ENCODE peak calls at places on chromosome 18, in eight cellular contexts. One of them, this sample, is unnamed.

GRCh38 chr18:21489119-21489750 is 111.3 kb downstream of the ESCO1 start:
- DNase-seq in right atrium auricular region: no peak
- DNase-seq in cardiac fibroblast: peak; percentile 77
- DNase-seq in tibial nerve: peak; percentile 18
- DNase-seq in IMR-90: peak; percentile 66
- DNase-seq in psoas muscle: no peak
- DNase-seq in A549: peak; percentile 36
- DNase-seq in bronchial epithelial cell: peak; percentile 56
- DNase-seq in this sample: no peak

GRCh38 chr18:3012306-3012919 is 531 bp downstream of the LPIN2 start:
- DNase-seq in right atrium auricular region: no peak
- DNase-seq in cardiac fibroblast: peak; percentile 32
- DNase-seq in tibial nerve: peak; percentile 29
- DNase-seq in IMR-90: peak; percentile 20
- DNase-seq in psoas muscle: peak; percentile 50
- DNase-seq in A549: no peak
- DNase-seq in bronchial epithelial cell: no peak
- DNase-seq in this sample: peak; percentile 81

GRCh38 chr18:24837065-24837464 is 376.6 kb downstream of the HRH4 start:
- DNase-seq in right atrium auricular region: no peak
- DNase-seq in cardiac fibroblast: no peak
- DNase-seq in tibial nerve: no peak
- DNase-seq in IMR-90: peak; percentile 98
- DNase-seq in psoas muscle: no peak
- DNase-seq in A549: no peak
- DNase-seq in bronchial epithelial cell: peak; percentile 4
- DNase-seq in this sample: no peak

GRCh38 chr18:61765097-61765496 is 127.7 kb downstream of the RNF152 start:
- DNase-seq in right atrium auricular region: no peak
- DNase-seq in cardiac fibroblast: peak; percentile 63
- DNase-seq in tibial nerve: no peak
- DNase-seq in IMR-90: peak; percentile 81
- DNase-seq in psoas muscle: no peak
- DNase-seq in A549: no peak
- DNase-seq in bronchial epithelial cell: peak; percentile 80
- DNase-seq in this sample: no peak

GRCh38 chr18:64720781-64721464 is 572.0 kb upstream of the LINC00305 start:
- DNase-seq in right atrium auricular region: no peak
- DNase-seq in cardiac fibroblast: no peak
- DNase-seq in tibial nerve: no peak
- DNase-seq in IMR-90: no peak
- DNase-seq in psoas muscle: no peak
- DNase-seq in A549: no peak
- DNase-seq in bronchial epithelial cell: no peak
- DNase-seq in this sample: peak; percentile 12

GRCh38 chr18:3675446-3675845 is 225.5 kb downstream of the TGIF1 start:
- DNase-seq in right atrium auricular region: no peak
- DNase-seq in cardiac fibroblast: peak; percentile 33
- DNase-seq in tibial nerve: no peak
- DNase-seq in IMR-90: peak; percentile 43
- DNase-seq in psoas muscle: no peak
- DNase-seq in A549: peak; percentile 55
- DNase-seq in bronchial epithelial cell: peak; percentile 77
- DNase-seq in this sample: no peak

GRCh38 chr18:13276530-13277520 is 58.3 kb downstream of the LDLRAD4 start:
- DNase-seq in right atrium auricular region: no peak
- DNase-seq in cardiac fibroblast: no peak
- DNase-seq in tibial nerve: no peak
- DNase-seq in IMR-90: no peak
- DNase-seq in psoas muscle: no peak
- DNase-seq in A549: no peak
- DNase-seq in bronchial epithelial cell: no peak
- DNase-seq in this sample: no peak

GRCh38 chr18:36108601-36109000 is 20.5 kb downstream of the SLC39A6 start:
- DNase-seq in right atrium auricular region: no peak
- DNase-seq in cardiac fibroblast: no peak
- DNase-seq in tibial nerve: no peak
- DNase-seq in IMR-90: no peak
- DNase-seq in psoas muscle: no peak
- DNase-seq in A549: no peak
- DNase-seq in bronchial epithelial cell: peak; percentile 63
- DNase-seq in this sample: no peak

GRCh38 chr18:48541026-48541746 is 2.4 kb downstream of the CTIF start:
- DNase-seq in right atrium auricular region: peak; percentile 79
- DNase-seq in cardiac fibroblast: peak; percentile 77
- DNase-seq in tibial nerve: peak; percentile 61
- DNase-seq in IMR-90: peak; percentile 75
- DNase-seq in psoas muscle: peak; percentile 80
- DNase-seq in A549: peak; percentile 44
- DNase-seq in bronchial epithelial cell: peak; percentile 39
- DNase-seq in this sample: peak; percentile 94

GRCh38 chr18:13435596-13436333 is 217.2 kb downstream of the LDLRAD4 start:
- DNase-seq in right atrium auricular region: no peak
- DNase-seq in cardiac fibroblast: peak; percentile 34
- DNase-seq in tibial nerve: no peak
- DNase-seq in IMR-90: no peak
- DNase-seq in psoas muscle: peak; percentile 41
- DNase-seq in A549: peak; percentile 22
- DNase-seq in bronchial epithelial cell: no peak
- DNase-seq in this sample: no peak

GRCh38 chr18:69958422-69958821 is 10.7 kb upstream of the CD226 start:
- DNase-seq in right atrium auricular region: no peak
- DNase-seq in cardiac fibroblast: no peak
- DNase-seq in tibial nerve: no peak
- DNase-seq in IMR-90: no peak
- DNase-seq in psoas muscle: no peak
- DNase-seq in A549: no peak
- DNase-seq in bronchial epithelial cell: no peak
- DNase-seq in this sample: no peak
- H3K4me3 ChIP-seq in right atrium auricular region: no peak overlapping the region
- H3K4me3 ChIP-seq in cardiac fibroblast: no peak overlapping the region
- H3K4me3 ChIP-seq in tibial nerve: no peak overlapping the region
- H3K4me3 ChIP-seq in IMR-90: no peak overlapping the region
- H3K4me3 ChIP-seq in psoas muscle: no peak overlapping the region
- H3K4me3 ChIP-seq in A549: no peak overlapping the region
- H3K4me3 ChIP-seq in bronchial epithelial cell: no peak overlapping the region
- H3K4me3 ChIP-seq in this sample: no peak overlapping the region

GRCh38 chr18:46156838-46157237 is 52.7 kb downstream of the HAUS1 start:
- DNase-seq in right atrium auricular region: no peak
- DNase-seq in cardiac fibroblast: no peak
- DNase-seq in tibial nerve: no peak
- DNase-seq in IMR-90: no peak
- DNase-seq in psoas muscle: no peak
- DNase-seq in A549: no peak
- DNase-seq in bronchial epithelial cell: no peak
- DNase-seq in this sample: no peak

GRCh38 chr18:46156124-46156745 is 52.0 kb downstream of the HAUS1 start:
- DNase-seq in right atrium auricular region: no peak
- DNase-seq in cardiac fibroblast: no peak
- DNase-seq in tibial nerve: no peak
- DNase-seq in IMR-90: no peak
- DNase-seq in psoas muscle: no peak
- DNase-seq in A549: no peak
- DNase-seq in bronchial epithelial cell: no peak
- DNase-seq in this sample: no peak

GRCh38 chr18:46155652-46156051 is 51.5 kb downstream of the HAUS1 start:
- DNase-seq in right atrium auricular region: no peak
- DNase-seq in cardiac fibroblast: peak; percentile 92
- DNase-seq in tibial nerve: no peak
- DNase-seq in IMR-90: peak; percentile 90
- DNase-seq in psoas muscle: no peak
- DNase-seq in A549: no peak
- DNase-seq in bronchial epithelial cell: peak; percentile 93
- DNase-seq in this sample: no peak

GRCh38 chr18:46152436-46152807 is 48.2 kb downstream of the HAUS1 start:
- DNase-seq in right atrium auricular region: no peak
- DNase-seq in cardiac fibroblast: peak; percentile 76
- DNase-seq in tibial nerve: no peak
- DNase-seq in IMR-90: peak; percentile 83
- DNase-seq in psoas muscle: peak; percentile 84
- DNase-seq in A549: no peak
- DNase-seq in bronchial epithelial cell: peak; percentile 69
- DNase-seq in this sample: peak; percentile 81

DNA sequence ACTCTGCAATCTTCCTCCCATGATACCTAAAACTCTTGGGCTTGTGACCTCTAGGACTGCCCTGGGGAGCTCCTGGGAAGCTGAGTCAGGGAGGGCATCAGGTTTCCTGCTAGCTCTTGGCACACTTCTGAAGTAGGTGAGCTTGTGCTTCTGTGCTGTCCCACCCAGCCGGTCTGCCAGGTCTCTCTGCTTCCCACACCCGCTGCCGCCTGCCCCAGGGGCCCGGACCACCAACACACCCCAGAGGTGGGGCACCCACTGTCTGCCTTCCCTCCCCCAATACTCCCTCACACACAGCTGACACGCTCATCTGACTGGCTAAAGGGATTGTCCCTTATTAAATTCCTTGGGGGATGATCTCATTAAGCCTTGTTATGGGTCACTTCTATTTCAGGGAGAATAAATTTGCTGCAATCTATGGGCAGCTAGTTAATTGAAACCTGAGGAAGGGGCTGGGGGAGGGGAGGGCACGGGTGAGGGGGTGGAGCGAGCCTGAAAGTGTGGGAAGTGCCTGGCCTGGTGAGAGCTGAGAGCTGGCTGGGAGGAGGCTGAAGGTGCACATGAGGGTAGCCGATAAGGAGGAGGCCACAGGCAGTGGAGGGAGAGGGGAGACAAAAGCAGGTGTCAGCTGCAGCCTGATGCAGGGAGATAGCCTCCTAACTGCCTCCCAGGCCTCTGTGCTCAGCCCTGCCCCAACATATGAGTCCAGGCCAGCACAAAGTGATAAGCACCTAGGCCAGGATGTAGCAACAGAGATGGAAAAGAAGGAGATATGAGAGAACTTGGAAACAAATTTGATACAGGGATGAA is 48.8 kb downstream of the HAUS1 start:
- DNase-seq in right atrium auricular region: no peak
- DNase-seq in cardiac fibroblast: no peak
- DNase-seq in tibial nerve: no peak
- DNase-seq in IMR-90: no peak
- DNase-seq in psoas muscle: peak; percentile 57
- DNase-seq in A549: no peak
- DNase-seq in bronchial epithelial cell: peak; percentile 86
- DNase-seq in this sample: no peak
- H3K4me3 ChIP-seq in right atrium auricular region: no peak overlapping the region
- H3K4me3 ChIP-seq in cardiac fibroblast: no peak overlapping the region
- H3K4me3 ChIP-seq in tibial nerve: no peak overlapping the region
- H3K4me3 ChIP-seq in IMR-90: no peak overlapping the region
- H3K4me3 ChIP-seq in psoas muscle: peak overlapping the region; percentile 54
- H3K4me3 ChIP-seq in A549: no peak overlapping the region
- H3K4me3 ChIP-seq in bronchial epithelial cell: no peak overlapping the region
- H3K4me3 ChIP-seq in this sample: no peak overlapping the region

GRCh38 chr18:37566479-37567060 is 972 bp upstream of the CELF4 start:
- DNase-seq in right atrium auricular region: no peak
- DNase-seq in cardiac fibroblast: peak; percentile 1
- DNase-seq in tibial nerve: no peak
- DNase-seq in IMR-90: no peak
- DNase-seq in psoas muscle: no peak
- DNase-seq in A549: no peak
- DNase-seq in bronchial epithelial cell: no peak
- DNase-seq in this sample: no peak

GRCh38 chr18:37567061-37567993 is 1.7 kb upstream of the CELF4 start:
- DNase-seq in right atrium auricular region: no peak
- DNase-seq in cardiac fibroblast: no peak
- DNase-seq in tibial nerve: no peak
- DNase-seq in IMR-90: no peak
- DNase-seq in psoas muscle: no peak
- DNase-seq in A549: no peak
- DNase-seq in bronchial epithelial cell: no peak
- DNase-seq in this sample: no peak

GRCh38 chr18:37565985-37566478 is 434 bp upstream of the CELF4 start:
- DNase-seq in right atrium auricular region: no peak
- DNase-seq in cardiac fibroblast: peak; percentile 24
- DNase-seq in tibial nerve: no peak
- DNase-seq in IMR-90: peak; percentile 5
- DNase-seq in psoas muscle: peak; percentile 54
- DNase-seq in A549: peak; percentile 32
- DNase-seq in bronchial epithelial cell: peak; percentile 17
- DNase-seq in this sample: peak; percentile 77

GRCh38 chr18:37568671-37569070 is 3.1 kb upstream of the CELF4 start:
- DNase-seq in right atrium auricular region: no peak
- DNase-seq in cardiac fibroblast: no peak
- DNase-seq in tibial nerve: no peak
- DNase-seq in IMR-90: no peak
- DNase-seq in psoas muscle: no peak
- DNase-seq in A549: no peak
- DNase-seq in bronchial epithelial cell: no peak
- DNase-seq in this sample: no peak

GRCh38 chr18:37567994-37568359 is 2.4 kb upstream of the CELF4 start:
- DNase-seq in right atrium auricular region: no peak
- DNase-seq in cardiac fibroblast: no peak
- DNase-seq in tibial nerve: no peak
- DNase-seq in IMR-90: no peak
- DNase-seq in psoas muscle: no peak
- DNase-seq in A549: no peak
- DNase-seq in bronchial epithelial cell: no peak
- DNase-seq in this sample: no peak
- H3K4me3 ChIP-seq in right atrium auricular region: no peak overlapping the region
- H3K4me3 ChIP-seq in cardiac fibroblast: no peak overlapping the region
- H3K4me3 ChIP-seq in tibial nerve: no peak overlapping the region
- H3K4me3 ChIP-seq in IMR-90: no peak overlapping the region
- H3K4me3 ChIP-seq in psoas muscle: peak overlapping the region; percentile 73
- H3K4me3 ChIP-seq in A549: no peak overlapping the region
- H3K4me3 ChIP-seq in bronchial epithelial cell: no peak overlapping the region
- H3K4me3 ChIP-seq in this sample: peak overlapping the region; percentile 58

DNA sequence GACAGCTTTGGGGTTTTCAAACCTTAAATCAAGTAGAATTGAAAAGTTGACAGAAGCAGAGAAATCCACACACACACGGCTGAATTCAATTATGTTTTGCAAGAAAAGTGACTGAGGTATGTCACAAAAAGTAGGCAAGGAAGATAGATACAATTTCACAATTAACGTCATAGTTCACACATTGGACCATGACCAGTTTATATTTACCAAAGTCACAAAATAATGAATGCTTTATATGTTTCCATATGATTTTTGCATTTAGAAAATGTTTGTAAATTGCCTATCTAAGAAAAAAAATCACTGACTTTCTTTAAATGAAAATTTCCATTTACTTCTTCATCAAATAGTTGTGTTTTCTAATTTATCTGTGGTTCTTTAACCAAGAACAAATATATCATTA is 29.4 kb upstream of the ZNF516 start:
- DNase-seq in right atrium auricular region: no peak
- DNase-seq in cardiac fibroblast: no peak
- DNase-seq in tibial nerve: no peak
- DNase-seq in IMR-90: no peak
- DNase-seq in psoas muscle: no peak
- DNase-seq in A549: no peak
- DNase-seq in bronchial epithelial cell: no peak
- DNase-seq in this sample: no peak
- H3K4me3 ChIP-seq in right atrium auricular region: no peak overlapping the region
- H3K4me3 ChIP-seq in cardiac fibroblast: no peak overlapping the region
- H3K4me3 ChIP-seq in tibial nerve: no peak overlapping the region
- H3K4me3 ChIP-seq in IMR-90: no peak overlapping the region
- H3K4me3 ChIP-seq in psoas muscle: peak overlapping the region; percentile 66
- H3K4me3 ChIP-seq in A549: no peak overlapping the region
- H3K4me3 ChIP-seq in bronchial epithelial cell: no peak overlapping the region
- H3K4me3 ChIP-seq in this sample: no peak overlapping the region

GRCh38 chr18:10463096-10463495 is 8.7 kb downstream of the APCDD1 start:
- DNase-seq in right atrium auricular region: no peak
- DNase-seq in cardiac fibroblast: no peak
- DNase-seq in tibial nerve: no peak
- DNase-seq in IMR-90: no peak
- DNase-seq in psoas muscle: no peak
- DNase-seq in A549: no peak
- DNase-seq in bronchial epithelial cell: no peak
- DNase-seq in this sample: no peak
- H3K4me3 ChIP-seq in right atrium auricular region: no peak overlapping the region
- H3K4me3 ChIP-seq in cardiac fibroblast: no peak overlapping the region
- H3K4me3 ChIP-seq in tibial nerve: no peak overlapping the region
- H3K4me3 ChIP-seq in IMR-90: no peak overlapping the region
- H3K4me3 ChIP-seq in psoas muscle: no peak overlapping the region
- H3K4me3 ChIP-seq in A549: no peak overlapping the region
- H3K4me3 ChIP-seq in bronchial epithelial cell: no peak overlapping the region
- H3K4me3 ChIP-seq in this sample: no peak overlapping the region

This sample was measured in right cardiac atrium.